ENCODE peak calls at places on chromosomes 3 and 15, in four cellular contexts. B is testis, L is transverse colon, T is neural progenitor cell. Y is an unnamed sample. For H3K4me1, the result is how much of the 10 kb centered on the place peaks cover.

GRCh38 chr3:182509312-182509711 is 284.0 kb upstream of the ATP11B start:
- DNase-seq in T (no peak), L (no peak), B (no peak), Y (no peak)

GRCh38 chr15:53072077-53072476 is 281.9 kb upstream of the ONECUT1 start:
- DNase-seq in B (peak), T (peak), L (peak), Y (peak)

GRCh38 chr3:126315916-126316514 is 41.2 kb downstream of the KLF15 start:
- DNase-seq in B (no peak), L (no peak), T (no peak), Y (no peak)

GRCh38 chr15:74196175-74196574 is 6.4 kb downstream of the STRA6 start:
- DNase-seq in B (peak), L (peak), T (no peak), Y (peak)

GRCh38 chr3:170178631-170179030 is 2.9 kb downstream of the PHC3 start:
- DNase-seq in B (no peak), L (peak), T (no peak), Y (no peak)

GRCh38 chr15:89149501-89150101 is 61.3 kb downstream of the ABHD2 start:
- DNase-seq in L (no peak), T (no peak), B (no peak), Y (no peak)

GRCh38 chr15:60074181-60074885 is 70.2 kb downstream of the FOXB1 start:
- DNase-seq in L (peak), T (no peak), B (no peak), Y (no peak)

GRCh38 chr3:193620055-193620454 is 27.0 kb downstream of the OPA1 start:
- DNase-seq in B (no peak), T (no peak), L (no peak), Y (peak)

GRCh38 chr3:36695769-36696137 is 68.6 kb downstream of the DCLK3 start:
- DNase-seq in L (no peak), T (no peak), B (no peak), Y (no peak)

GRCh38 chr3:82163907-82164520 is 402.6 kb upstream of the GBE1 start:
- DNase-seq in L (no peak), B (no peak), T (peak), Y (no peak)

GRCh38 chr3:177959188-177959587 is 577.0 kb upstream of the KCNMB2 start:
- DNase-seq in L (no peak), T (no peak), B (no peak), Y (no peak)

GRCh38 chr3:53845103-53845880 is 927 bp downstream of the CHDH start:
- DNase-seq in L (peak), T (peak), B (peak), Y (no peak)

GRCh38 chr15:64009798-64010241 is 36.5 kb downstream of the DAPK2 start:
- DNase-seq in T (no peak), L (no peak), B (no peak), Y (no peak)

GRCh38 chr15:37103475-37104071 is 3.2 kb upstream of the MEIS2 start:
- DNase-seq in T (no peak), L (no peak), B (no peak), Y (no peak)
- H3K4me3 ChIP-seq in T (peak), L (peak), B (no peak), Y (peak)

GRCh38 chr3:30662836-30663235 is 56.4 kb downstream of the TGFBR2 start:
- DNase-seq in T (no peak), L (no peak), B (no peak), Y (no peak)
- TF ChIP-seq CTCF in T (no peak), L (no peak), B (no peak), Y (no peak)

GRCh38 chr3:31575448-31575847 is 42.7 kb downstream of the STT3B start:
- DNase-seq in B (no peak), L (no peak), T (peak), Y (no peak)

GRCh38 chr3:31568649-31569048 is 35.9 kb downstream of the STT3B start:
- DNase-seq in T (no peak), L (no peak), B (no peak), Y (no peak)

GRCh38 chr3:31572605-31573459 is 40.1 kb downstream of the STT3B start:
- DNase-seq in L (no peak), T (no peak), B (no peak), Y (no peak)

GRCh38 chr3:31573460-31573779 is 40.7 kb downstream of the STT3B start:
- DNase-seq in B (no peak), T (no peak), L (no peak), Y (no peak)

GRCh38 chr3:31571325-31571724 is 38.6 kb downstream of the STT3B start:
- DNase-seq in B (no peak), L (no peak), T (no peak), Y (no peak)
- H3K4me1 ChIP-seq in B (under half), L (under half), T (under half), Y (under half)

DNA sequence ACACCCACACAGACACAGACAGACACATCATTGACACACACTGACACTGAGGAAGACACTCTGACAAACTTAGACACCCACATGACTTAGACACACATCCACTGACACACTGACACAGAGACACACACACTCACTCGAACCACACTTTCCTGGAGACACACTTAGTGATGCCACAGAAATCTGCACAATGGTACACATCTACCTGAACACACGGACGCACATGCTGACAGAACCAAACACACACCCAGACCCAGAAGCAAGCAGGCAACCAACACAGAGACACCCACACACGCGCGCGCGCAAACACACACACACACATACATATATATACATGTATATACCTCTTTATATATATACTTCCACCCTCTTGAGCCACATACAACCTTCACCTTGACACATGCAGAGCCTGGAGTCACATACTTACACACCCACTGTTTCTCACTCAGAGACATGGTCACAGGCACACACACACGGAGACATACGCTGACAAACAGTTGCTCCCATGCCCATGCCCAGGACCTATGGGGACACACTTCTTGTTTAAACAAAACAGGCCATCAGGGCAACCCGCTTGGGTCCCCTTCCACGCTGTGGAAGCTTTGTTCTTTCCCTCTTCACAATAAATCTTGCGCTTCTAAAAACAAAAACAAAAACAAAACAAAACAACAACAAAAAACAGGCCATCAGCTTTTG is 907 bp upstream of the SCN5A start:
- DNase-seq in B (no peak), L (no peak), T (no peak), Y (no peak)
- H3K4me3 ChIP-seq in B (no peak), L (no peak), T (peak), Y (no peak)

GRCh38 chr3:128603811-128604447 is 46.7 kb downstream of the RPN1 start:
- DNase-seq in B (no peak), T (no peak), L (no peak), Y (no peak)
- TF ChIP-seq CTCF in B (no peak), T (no peak), L (no peak), Y (no peak)